ENCODE peak calls at places on chromosomes 11 and 22, in seven cellular contexts. B is astrocyte of the spinal cord, O is AG09309, Y is left ventricle myocardium inferior, E is GM12864, U is OCI-LY7, K is body of pancreas. H is an unnamed sample.

GRCh38 chr11:126135182-126136176 is 72.8 kb upstream of the CDON start:
- DNase-seq in O (no peak), Y (no peak), B (no peak), K (peak), U (no peak), E (no peak), H (no peak)

GRCh38 chr11:122069946-122070345 is 46.1 kb downstream of the BLID start:
- DNase-seq in U (no peak), E (no peak), Y (peak), O (peak), K (peak), B (peak), H (no peak)

GRCh38 chr22:45201678-45202332 is 38.1 kb downstream of the NUP50 start:
- DNase-seq in Y (no peak), K (no peak), B (peak), E (no peak), O (peak), U (no peak), H (no peak)

GRCh38 chr11:115869780-115870431 is 365.7 kb upstream of the CADM1 start:
- DNase-seq in B (peak), K (peak), E (peak), Y (no peak), U (peak), O (no peak), H (no peak)

GRCh38 chr11:119714590-119714989 is 14.4 kb downstream of the NECTIN1 start:
- DNase-seq in Y (no peak), B (no peak), E (no peak), U (no peak), K (no peak), O (no peak), H (no peak)

GRCh38 chr11:22193348-22194051 is 615 bp downstream of the ANO5 start:
- DNase-seq in E (no peak), U (no peak), B (no peak), K (peak), O (no peak), Y (peak), H (no peak)

GRCh38 chr22:46574438-46574992 is 37.1 kb upstream of the CELSR1 start:
- DNase-seq in B (no peak), U (no peak), O (no peak), E (no peak), Y (peak), K (no peak), H (no peak)

GRCh38 chr11:7605544-7605943 is 67.8 kb downstream of the CYB5R2 start:
- DNase-seq in K (peak), Y (no peak), O (no peak), U (no peak), B (peak), E (no peak), H (no peak)

GRCh38 chr11:1928038-1928890 is 8.8 kb downstream of the TNNT3 start:
- DNase-seq in U (no peak), B (no peak), O (no peak), E (no peak), K (no peak), Y (no peak), H (no peak)

GRCh38 chr11:85665756-85666155 is 827 bp upstream of the CREBZF start:
- DNase-seq in Y (no peak), U (no peak), O (no peak), B (peak), K (peak), E (no peak), H (no peak)

GRCh38 chr11:7941141-7941540 is 367 bp downstream of the OR10A3 start:
- DNase-seq in O (no peak), E (no peak), B (no peak), Y (no peak), U (no peak), K (no peak), H (no peak)

DNA sequence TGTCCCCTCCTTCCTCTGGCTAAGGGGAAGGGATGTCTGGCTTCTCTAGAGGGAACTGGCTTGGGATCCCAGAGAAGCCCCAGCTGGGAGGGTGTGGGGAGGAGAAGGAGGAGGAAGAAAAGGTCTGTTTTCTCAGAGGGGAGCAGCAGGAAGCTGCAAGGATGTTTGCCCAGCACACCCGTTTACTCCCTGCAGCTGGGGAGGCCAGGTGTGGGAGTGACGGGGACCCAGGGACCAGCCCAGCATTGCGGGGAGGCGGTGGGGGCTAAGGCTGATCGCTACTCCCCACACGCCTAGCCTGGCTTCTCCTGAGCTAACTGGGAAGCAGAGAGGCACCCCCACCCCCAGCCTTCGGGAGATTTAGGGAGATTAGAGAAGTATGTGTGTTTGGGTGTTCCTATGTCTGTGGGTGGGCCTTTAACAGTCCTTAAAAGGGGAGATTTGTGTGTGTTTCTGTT is 3.9 kb downstream of the CREB3L1 start:
- DNase-seq in K (no peak), O (no peak), U (no peak), E (no peak), B (peak), Y (no peak), H (no peak)
- H3K4me3 ChIP-seq in K (no peak), O (peak), U (no peak), E (no peak), B (peak), Y (peak), H (no peak)

GRCh38 chr22:43270314-43270908 is 72.8 kb downstream of the SCUBE1 start:
- DNase-seq in Y (no peak), E (peak), U (no peak), B (no peak), K (no peak), O (no peak), H (no peak)
- TF ChIP-seq CTCF in Y (no peak), E (peak), U (no peak), B (no peak), K (no peak), O (peak), H (no peak)

GRCh38 chr22:39239561-39240423 is 5.0 kb downstream of the PDGFB start:
- DNase-seq in B (no peak), Y (no peak), K (peak), E (no peak), O (no peak), U (no peak), H (peak)
- H3K4me3 ChIP-seq in B (no peak), Y (peak), K (no peak), E (no peak), O (no peak), U (no peak), H (peak)

GRCh38 chr11:31236052-31236652 is 133.4 kb downstream of the DCDC1 start:
- DNase-seq in K (no peak), U (peak), Y (no peak), B (peak), O (no peak), E (no peak), H (no peak)
- TF ChIP-seq CTCF in K (peak), U (peak), Y (peak), B (peak), O (peak), E (no peak), H (peak)

DNA sequence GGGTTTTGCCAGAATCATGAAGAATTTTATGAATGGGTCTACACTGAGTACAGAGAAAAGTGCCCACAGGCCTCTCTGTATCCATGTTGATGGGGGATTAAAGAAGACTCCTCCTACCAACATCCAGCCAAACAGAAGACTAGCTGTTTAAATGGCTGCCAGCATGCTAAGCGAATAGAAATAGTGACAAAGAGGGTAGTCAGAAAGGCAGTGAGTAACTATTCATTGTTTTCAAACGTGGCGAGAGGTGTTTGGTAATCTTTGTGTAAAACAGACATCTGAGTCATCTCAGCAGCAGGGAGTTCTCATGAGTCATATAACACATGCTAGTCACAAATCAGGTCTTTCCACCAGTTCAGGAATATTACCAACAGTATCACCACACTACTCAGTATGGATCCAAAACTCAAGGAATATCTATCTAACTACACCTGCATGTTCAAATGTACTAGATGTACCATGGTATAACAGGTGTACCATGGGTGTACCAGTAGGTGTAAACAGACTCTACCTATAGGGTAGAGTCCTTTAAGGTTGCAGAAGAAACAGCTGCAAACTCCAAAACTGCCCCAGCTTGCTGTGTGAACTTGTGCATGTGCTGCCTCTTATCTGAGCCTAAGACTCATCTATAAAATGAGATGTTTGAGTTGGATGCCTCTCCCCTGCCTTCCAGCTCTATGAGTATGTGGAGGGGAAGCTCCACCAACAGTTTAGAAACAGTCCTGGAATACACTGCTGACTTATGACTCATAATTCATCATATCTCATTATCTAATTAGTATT is 82.0 kb downstream of the SLC1A2 start:
- DNase-seq in O (peak), Y (no peak), B (peak), K (peak), U (no peak), E (no peak), H (peak)
- H3K4me3 ChIP-seq in O (no peak), Y (no peak), B (no peak), K (no peak), U (no peak), E (no peak), H (no peak)

GRCh38 chr11:31884080-31884479 is 73.0 kb upstream of the PAX6 start:
- DNase-seq in B (no peak), O (no peak), K (no peak), E (no peak), Y (no peak), U (peak), H (no peak)

GRCh38 chr11:31881825-31882224 is 70.7 kb upstream of the PAX6 start:
- DNase-seq in U (no peak), O (no peak), K (no peak), Y (no peak), E (no peak), B (no peak), H (no peak)

GRCh38 chr11:31882951-31883392 is 71.8 kb upstream of the PAX6 start:
- DNase-seq in K (no peak), B (peak), U (no peak), O (no peak), E (no peak), Y (no peak), H (no peak)

GRCh38 chr11:31887180-31887579 is 76.1 kb upstream of the PAX6 start:
- DNase-seq in U (no peak), K (no peak), O (no peak), Y (no peak), E (no peak), B (no peak), H (peak)

DNA sequence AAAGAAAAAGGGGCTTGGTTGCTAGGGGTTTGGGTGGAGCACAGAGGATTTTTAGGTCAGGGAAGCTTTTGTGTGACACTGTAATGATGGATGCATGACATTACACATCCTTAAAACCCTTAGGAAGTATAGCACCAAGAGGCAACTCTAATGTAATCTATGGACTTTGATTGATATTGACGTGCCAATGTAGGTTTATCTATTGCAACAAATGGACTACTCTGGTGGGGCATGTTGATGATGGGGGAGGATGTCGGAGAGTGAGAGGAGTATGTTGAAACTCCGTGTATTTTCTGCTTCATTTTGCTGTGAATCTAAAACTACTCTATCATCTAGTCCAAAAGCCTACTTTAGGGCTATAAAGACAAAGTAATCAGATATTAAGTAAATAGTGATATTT is 72.3 kb upstream of the PAX6 start:
- DNase-seq in K (no peak), Y (no peak), B (no peak), U (no peak), E (no peak), O (no peak), H (no peak)
- TF ChIP-seq CTCF in K (no peak), Y (no peak), B (no peak), U (no peak), E (no peak), O (no peak), H (no peak)

GRCh38 chr11:44068180-44068579 is 2.1 kb downstream of the ACCS start:
- DNase-seq in B (no peak), U (no peak), Y (no peak), O (no peak), E (no peak), K (no peak), H (no peak)
- H3K4me3 ChIP-seq in B (no peak), U (no peak), Y (no peak), O (no peak), E (no peak), K (no peak), H (no peak)

DNA sequence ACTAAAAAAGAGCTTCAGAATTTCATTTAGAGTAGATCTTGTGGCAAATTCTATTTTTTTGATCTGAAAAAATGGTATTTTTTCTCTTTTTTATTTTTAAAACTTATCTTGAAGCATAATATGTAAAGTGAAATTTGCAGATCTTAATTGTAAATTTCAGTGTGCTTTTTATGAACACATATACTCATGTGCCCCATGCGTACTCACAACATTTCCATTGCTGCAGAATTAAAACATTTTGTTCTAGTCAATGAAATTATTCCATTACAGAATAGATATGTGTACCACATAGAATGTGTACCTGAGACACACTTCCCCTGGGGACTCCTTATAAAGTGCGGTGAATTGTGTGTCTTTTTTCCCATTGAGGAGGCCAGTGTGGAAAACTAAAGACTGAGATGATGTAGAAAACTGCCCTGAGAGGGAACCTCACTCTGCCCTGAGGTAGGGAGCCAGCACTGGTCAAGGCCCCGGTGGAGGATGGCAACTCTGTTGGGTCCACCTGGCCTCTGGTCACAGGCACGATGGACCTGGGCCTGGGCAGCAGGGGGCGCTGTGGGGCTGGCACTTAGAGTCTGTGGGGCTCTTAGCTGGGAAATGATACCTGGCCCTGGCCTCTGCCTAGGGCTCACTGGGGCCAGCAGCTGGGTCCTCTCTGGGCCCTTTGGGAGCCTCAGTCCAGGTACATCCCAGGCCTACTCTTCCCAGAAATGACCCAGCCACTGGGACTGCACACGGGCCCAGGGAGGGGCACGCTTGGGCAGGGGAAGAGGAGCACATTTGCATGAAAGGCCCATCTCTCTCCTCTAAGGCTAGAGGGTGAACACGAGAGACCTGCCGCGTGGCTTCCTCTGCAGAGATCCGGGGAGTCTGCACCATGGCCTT is 77.9 kb upstream of the TOP3B start:
- DNase-seq in O (no peak), U (peak), B (peak), E (no peak), Y (peak), K (peak), H (peak)
- TF ChIP-seq CTCF in O (peak), U (peak), B (peak), E (peak), Y (peak), K (peak), H (peak)

GRCh38 chr11:64447717-64448598 is 89.0 kb downstream of the RPS6KA4 start:
- DNase-seq in E (peak), U (peak), Y (peak), B (no peak), K (peak), O (no peak), H (peak)
- H3K4me3 ChIP-seq in E (no peak), U (peak), Y (peak), B (no peak), K (no peak), O (peak), H (peak)

GRCh38 chr11:134725939-134726639 is 314.0 kb upstream of the B3GAT1 start:
- DNase-seq in O (no peak), Y (no peak), B (no peak), E (no peak), U (no peak), K (peak), H (peak)
- TF ChIP-seq CTCF in O (no peak), Y (no peak), B (no peak), E (no peak), U (peak), K (peak), H (peak)